ENCODE peak calls at places on chromosomes 13 and 19, in six cellular contexts. X, U, I, V, R and O are unnamed samples.

GRCh38 chr19:50832666-50833065 is 708 bp downstream of the KLK15 start:
- DNase-seq in X (no peak), U (no peak), I (no peak), V (no peak), R (no peak), O (no peak)

GRCh38 chr19:41928754-41929535 is 696 bp upstream of the ERFL start:
- DNase-seq in X (no peak), U (no peak), I (no peak), V (no peak), R (no peak), O (no peak)

GRCh38 chr13:77810430-77810829 is 108.2 kb downstream of the EDNRB start:
- DNase-seq in X (no peak), U (no peak), I (no peak), V (peak), R (peak), O (no peak)

GRCh38 chr19:2487780-2488330 is 11.9 kb downstream of the GADD45B start:
- DNase-seq in X (no peak), U (no peak), I (no peak), V (no peak), R (no peak), O (no peak)

GRCh38 chr19:2231621-2232221 is 4.4 kb downstream of the PLEKHJ1 start:
- DNase-seq in X (no peak), U (no peak), I (no peak), V (peak), R (no peak), O (no peak)

GRCh38 chr13:76610819-76611415 is 275.3 kb downstream of the KCTD12 start:
- DNase-seq in X (no peak), U (no peak), I (no peak), V (no peak), R (peak), O (no peak)

GRCh38 chr19:51226068-51226467 is 1.2 kb downstream of the CD33 start:
- DNase-seq in X (no peak), U (no peak), I (no peak), V (no peak), R (no peak), O (no peak)

GRCh38 chr13:39886336-39886735 is 230.9 kb downstream of the COG6 start:
- DNase-seq in X (no peak), U (no peak), I (no peak), V (no peak), R (no peak), O (no peak)

GRCh38 chr13:40388617-40389016 is 277.8 kb downstream of the FOXO1 start:
- DNase-seq in X (peak), U (no peak), I (peak), V (no peak), R (no peak), O (no peak)